ENCODE peak calls at places on chromosomes 3 and 15, in four cellular contexts. Y, U, D and K are unnamed samples.

GRCh38 chr3:70816346-70816745 is 503.9 kb upstream of the MDFIC2 start:
- DNase-seq in Y (no peak), U (no peak), D (no peak), K (no peak)

GRCh38 chr3:38004415-38005075 is 14.0 kb downstream of the VILL start:
- DNase-seq in Y (peak), U (peak), D (peak), K (peak)

GRCh38 chr3:114899186-114899931 is 247.7 kb downstream of the ZBTB20 start:
- DNase-seq in Y (no peak), U (no peak), D (no peak), K (no peak)

GRCh38 chr15:45650889-45651525 is 16.2 kb downstream of the SQOR start:
- DNase-seq in Y (no peak), U (no peak), D (no peak), K (no peak)

GRCh38 chr15:65192016-65192415 is 6.9 kb upstream of the CLPX start:
- DNase-seq in Y (peak), U (peak), D (no peak), K (peak)

GRCh38 chr3:194158942-194159439 is 23.0 kb downstream of the HES1 start:
- DNase-seq in Y (no peak), U (no peak), D (no peak), K (no peak)

GRCh38 chr15:101567089-101567488 is 77.6 kb upstream of the PCSK6 start:
- DNase-seq in Y (no peak), U (no peak), D (peak), K (no peak)

GRCh38 chr3:111723293-111723963 is 128.3 kb upstream of the ZBED2 start:
- DNase-seq in Y (no peak), U (peak), D (no peak), K (peak)

GRCh38 chr15:85932391-85932790 is 137.7 kb upstream of the KLHL25 start:
- DNase-seq in Y (no peak), U (no peak), D (no peak), K (no peak)

GRCh38 chr15:38796589-38796988 is 232.0 kb upstream of the RASGRP1 start:
- DNase-seq in Y (no peak), U (no peak), D (no peak), K (no peak)

GRCh38 chr3:194380300-194380699 is 10.8 kb upstream of the LRRC15 start:
- DNase-seq in Y (no peak), U (no peak), D (no peak), K (no peak)

GRCh38 chr3:69255928-69256327 is 130.0 kb downstream of the FRMD4B start:
- DNase-seq in Y (no peak), U (no peak), D (no peak), K (no peak)
- H3K4me3 ChIP-seq in Y (no peak), U (no peak), D (no peak), K (no peak)

DNA sequence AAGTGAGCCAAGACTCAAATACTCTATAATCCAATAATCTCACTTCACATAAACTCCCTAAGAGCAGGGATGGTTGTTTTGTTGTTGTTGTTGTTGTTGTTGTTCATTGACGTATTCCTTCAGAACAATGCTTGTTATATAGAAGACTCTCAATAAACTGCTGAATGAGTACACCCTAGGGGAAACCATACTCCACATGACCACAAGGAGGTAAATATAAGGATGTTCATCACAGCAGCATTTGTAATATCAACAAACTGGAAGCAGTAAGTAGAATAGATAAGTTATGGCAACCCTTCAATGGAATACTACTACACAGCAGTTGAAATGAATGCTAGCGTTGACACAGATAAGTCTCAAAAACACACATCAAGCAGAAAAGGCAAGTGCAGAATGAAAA is 62.4 kb upstream of the STIMATE start:
- DNase-seq in Y (no peak), U (no peak), D (no peak), K (no peak)
- TF ChIP-seq CTCF in Y (no peak), U (no peak), D (no peak), K (no peak)

GRCh38 chr3:184602406-184603155 is 41.0 kb downstream of the EPHB3 start:
- DNase-seq in Y (no peak), U (no peak), D (no peak), K (no peak)

GRCh38 chr3:184603156-184604030 is 41.8 kb downstream of the EPHB3 start:
- DNase-seq in Y (no peak), U (peak), D (no peak), K (peak)

GRCh38 chr3:184604956-184605290 is 43.3 kb downstream of the EPHB3 start:
- DNase-seq in Y (no peak), U (no peak), D (no peak), K (no peak)

GRCh38 chr3:184601576-184602405 is 40.2 kb downstream of the EPHB3 start:
- DNase-seq in Y (no peak), U (no peak), D (no peak), K (no peak)

GRCh38 chr3:184604039-184604955 is 42.7 kb downstream of the EPHB3 start:
- DNase-seq in Y (no peak), U (no peak), D (no peak), K (no peak)
- H3K4me3 ChIP-seq in Y (no peak), U (no peak), D (peak), K (peak)

DNA sequence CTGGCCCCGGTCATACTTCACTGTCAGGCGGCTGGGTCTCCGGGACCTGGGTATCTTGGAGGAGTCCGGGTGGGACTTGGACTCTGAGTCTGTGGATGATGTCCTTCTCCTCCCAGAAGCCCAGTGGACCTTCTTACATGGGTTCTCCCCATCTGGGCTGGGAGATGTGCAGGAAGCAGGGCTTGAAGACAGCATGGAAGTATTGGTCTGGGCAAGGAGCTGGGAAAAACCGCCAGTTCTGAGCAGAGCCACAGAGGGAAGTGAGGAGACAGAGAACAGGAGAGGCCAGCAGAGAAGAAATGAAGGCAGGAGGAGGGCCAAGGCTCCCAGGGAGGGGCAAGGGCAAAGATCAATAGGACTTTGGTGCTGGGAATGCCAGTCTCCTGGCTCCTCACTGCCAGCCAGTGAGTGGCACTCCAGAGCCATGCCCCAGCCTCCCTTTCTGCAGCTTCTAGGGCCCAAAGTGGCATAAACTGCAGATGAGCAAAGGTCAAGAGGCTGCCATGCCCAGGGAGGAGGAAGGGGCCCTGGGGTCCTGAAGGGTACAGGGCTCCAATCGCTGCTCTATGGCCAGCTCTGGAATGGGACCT is at the start of gene PPP1R14D:
- DNase-seq in Y (no peak), U (no peak), D (no peak), K (no peak)
- TF ChIP-seq CTCF in Y (no peak), U (no peak), D (no peak), K (no peak)

GRCh38 chr15:71648095-71648494 is 162.3 kb upstream of the NR2E3 start:
- DNase-seq in Y (no peak), U (no peak), D (no peak), K (no peak)

GRCh38 chr15:71647479-71647792 is 162.9 kb upstream of the NR2E3 start:
- DNase-seq in Y (no peak), U (peak), D (no peak), K (no peak)

GRCh38 chr15:71651750-71652186 is 158.6 kb upstream of the NR2E3 start:
- DNase-seq in Y (peak), U (peak), D (no peak), K (peak)

GRCh38 chr15:71649894-71650293 is 160.5 kb upstream of the NR2E3 start:
- DNase-seq in Y (no peak), U (no peak), D (no peak), K (no peak)

GRCh38 chr15:71650603-71651002 is 159.8 kb upstream of the NR2E3 start:
- DNase-seq in Y (no peak), U (no peak), D (no peak), K (no peak)
- H3K4me3 ChIP-seq in Y (no peak), U (no peak), D (no peak), K (no peak)